ENCODE peak calls at places on chromosomes 7 and 10, in six cellular contexts. One of them, this sample, is unnamed.

GRCh38 chr10:77158666-77159065 is 478.9 kb downstream of the KCNMA1 start:
- DNase-seq in breast epithelium: no peak
- DNase-seq in PC-3: no peak
- DNase-seq in left ventricle myocardium inferior: no peak
- DNase-seq in Peyer's patch: no peak
- DNase-seq in GM23338: no peak
- DNase-seq in this sample: no peak

GRCh38 chr7:121336579-121336978 is 7.8 kb downstream of the WNT16 start:
- DNase-seq in left ventricle myocardium inferior: no peak
- DNase-seq in PC-3: no peak
- DNase-seq in GM23338: no peak
- DNase-seq in Peyer's patch: no peak
- DNase-seq in breast epithelium: no peak
- DNase-seq in this sample: no peak

GRCh38 chr10:34933676-34934075 is 118.6 kb upstream of the PARD3 start:
- DNase-seq in Peyer's patch: no peak
- DNase-seq in GM23338: peak; percentile 68
- DNase-seq in PC-3: no peak
- DNase-seq in left ventricle myocardium inferior: peak; percentile 59
- DNase-seq in breast epithelium: peak; percentile 79
- DNase-seq in this sample: no peak

GRCh38 chr7:15057272-15057671 is 154.7 kb upstream of the DGKB start:
- DNase-seq in Peyer's patch: no peak
- DNase-seq in PC-3: no peak
- DNase-seq in breast epithelium: no peak
- DNase-seq in GM23338: no peak
- DNase-seq in left ventricle myocardium inferior: no peak
- DNase-seq in this sample: peak; percentile 66

GRCh38 chr10:60114765-60115586 is 208.6 kb upstream of the CCDC6 start:
- DNase-seq in breast epithelium: no peak
- DNase-seq in left ventricle myocardium inferior: no peak
- DNase-seq in PC-3: peak; percentile 96
- DNase-seq in GM23338: peak; percentile 89
- DNase-seq in Peyer's patch: no peak
- DNase-seq in this sample: peak; percentile 26

GRCh38 chr7:38318803-38319416 is 45.5 kb upstream of the TARP start:
- DNase-seq in left ventricle myocardium inferior: no peak
- DNase-seq in breast epithelium: no peak
- DNase-seq in Peyer's patch: peak; percentile 58
- DNase-seq in PC-3: peak; percentile 73
- DNase-seq in GM23338: peak; percentile 94
- DNase-seq in this sample: peak; percentile 54

GRCh38 chr7:47327698-47328391 is 254.1 kb downstream of the TNS3 start:
- DNase-seq in PC-3: no peak
- DNase-seq in Peyer's patch: peak; percentile 71
- DNase-seq in GM23338: peak; percentile 92
- DNase-seq in left ventricle myocardium inferior: peak; percentile 94
- DNase-seq in breast epithelium: peak; percentile 86
- DNase-seq in this sample: no peak

GRCh38 chr7:69049341-69049740 is 548.9 kb upstream of the AUTS2 start:
- DNase-seq in PC-3: no peak
- DNase-seq in breast epithelium: no peak
- DNase-seq in Peyer's patch: no peak
- DNase-seq in GM23338: no peak
- DNase-seq in left ventricle myocardium inferior: no peak
- DNase-seq in this sample: no peak

GRCh38 chr7:98470131-98470985 is 69.5 kb upstream of the BAIAP2L1 start:
- DNase-seq in GM23338: peak; percentile 95
- DNase-seq in PC-3: peak; percentile 26
- DNase-seq in left ventricle myocardium inferior: peak; percentile 21
- DNase-seq in Peyer's patch: peak; percentile 89
- DNase-seq in breast epithelium: no peak
- DNase-seq in this sample: no peak

GRCh38 chr7:148622887-148623585 is 32.5 kb downstream of the C7orf33 start:
- DNase-seq in Peyer's patch: no peak
- DNase-seq in breast epithelium: no peak
- DNase-seq in GM23338: peak; percentile 21
- DNase-seq in PC-3: no peak
- DNase-seq in left ventricle myocardium inferior: no peak
- DNase-seq in this sample: no peak

GRCh38 chr10:43845121-43845520 is 196.4 kb upstream of the ZNF32 start:
- DNase-seq in PC-3: no peak
- DNase-seq in left ventricle myocardium inferior: no peak
- DNase-seq in Peyer's patch: no peak
- DNase-seq in GM23338: no peak
- DNase-seq in breast epithelium: no peak
- DNase-seq in this sample: no peak

GRCh38 chr10:114073787-114074186 is 30.1 kb downstream of the ADRB1 start:
- DNase-seq in breast epithelium: no peak
- DNase-seq in left ventricle myocardium inferior: no peak
- DNase-seq in Peyer's patch: peak; percentile 65
- DNase-seq in PC-3: no peak
- DNase-seq in GM23338: no peak
- DNase-seq in this sample: no peak

GRCh38 chr7:95630702-95631458 is 34.6 kb upstream of the PDK4 start:
- DNase-seq in breast epithelium: no peak
- DNase-seq in PC-3: no peak
- DNase-seq in GM23338: no peak
- DNase-seq in left ventricle myocardium inferior: no peak
- DNase-seq in Peyer's patch: no peak
- DNase-seq in this sample: no peak

GRCh38 chr7:134694299-134694698 is 47.6 kb downstream of the BPGM start:
- DNase-seq in breast epithelium: no peak
- DNase-seq in GM23338: peak; percentile 89
- DNase-seq in Peyer's patch: no peak
- DNase-seq in left ventricle myocardium inferior: no peak
- DNase-seq in PC-3: no peak
- DNase-seq in this sample: no peak

GRCh38 chr10:56319386-56319785 is 41.7 kb downstream of the ZWINT start:
- DNase-seq in GM23338: no peak
- DNase-seq in breast epithelium: no peak
- DNase-seq in PC-3: peak; percentile 97
- DNase-seq in left ventricle myocardium inferior: no peak
- DNase-seq in Peyer's patch: no peak
- DNase-seq in this sample: peak; percentile 29

GRCh38 chr10:110442746-110443145 is 55.0 kb upstream of the DUSP5 start:
- DNase-seq in GM23338: no peak
- DNase-seq in breast epithelium: no peak
- DNase-seq in left ventricle myocardium inferior: no peak
- DNase-seq in PC-3: no peak
- DNase-seq in Peyer's patch: peak; percentile 37
- DNase-seq in this sample: no peak

GRCh38 chr10:2992401-2993198 is 74.7 kb upstream of the PFKP start:
- DNase-seq in Peyer's patch: no peak
- DNase-seq in breast epithelium: no peak
- DNase-seq in left ventricle myocardium inferior: no peak
- DNase-seq in GM23338: peak; percentile 35
- DNase-seq in PC-3: no peak
- DNase-seq in this sample: peak; percentile 90
- TF ChIP-seq CTCF in Peyer's patch: no peak
- TF ChIP-seq CTCF in breast epithelium: no peak
- TF ChIP-seq CTCF in left ventricle myocardium inferior: no peak
- TF ChIP-seq CTCF in GM23338: peak; percentile 55
- TF ChIP-seq CTCF in PC-3: no peak
- TF ChIP-seq CTCF in this sample: no peak

DNA sequence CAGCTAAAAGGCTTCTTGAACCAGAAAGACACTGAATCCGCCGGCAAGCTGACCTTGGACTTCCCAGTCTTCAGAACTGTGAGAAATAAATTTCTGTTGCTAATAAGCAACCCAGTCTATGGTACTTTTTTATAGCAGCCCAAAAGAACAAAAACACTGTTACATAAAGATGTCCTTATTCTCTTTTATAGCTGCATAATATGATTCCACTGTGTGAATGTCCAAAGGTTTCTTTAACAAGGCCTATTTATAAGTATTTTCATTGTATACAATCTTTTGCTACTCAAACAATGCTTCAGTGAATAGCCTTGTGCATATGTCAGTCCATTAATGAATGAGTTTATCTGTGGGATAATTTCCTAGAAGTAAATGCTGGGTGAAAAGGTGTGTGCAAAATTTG is 190.8 kb upstream of the INHBA start:
- DNase-seq in left ventricle myocardium inferior: no peak
- DNase-seq in GM23338: no peak
- DNase-seq in PC-3: no peak
- DNase-seq in Peyer's patch: no peak
- DNase-seq in breast epithelium: no peak
- DNase-seq in this sample: no peak
- H3K27me3 ChIP-seq in left ventricle myocardium inferior: peaks cover 19% of the 10 kb centered on the region
- H3K27me3 ChIP-seq in GM23338: no peaks in the 10 kb centered on the region
- H3K27me3 ChIP-seq in PC-3: no peaks in the 10 kb centered on the region
- H3K27me3 ChIP-seq in Peyer's patch: no peaks in the 10 kb centered on the region
- H3K27me3 ChIP-seq in breast epithelium: no peaks in the 10 kb centered on the region
- H3K27me3 ChIP-seq in this sample: no peaks in the 10 kb centered on the region

GRCh38 chr7:322111-322671 is 32.2 kb downstream of the FOXL3 start:
- DNase-seq in GM23338: peak; percentile 76
- DNase-seq in breast epithelium: peak; percentile 67
- DNase-seq in left ventricle myocardium inferior: peak; percentile 72
- DNase-seq in Peyer's patch: peak; percentile 91
- DNase-seq in PC-3: peak; percentile 81
- DNase-seq in this sample: no peak
- TF ChIP-seq CTCF in GM23338: peak; percentile 49
- TF ChIP-seq CTCF in breast epithelium: peak; percentile 75
- TF ChIP-seq CTCF in left ventricle myocardium inferior: peak; percentile 95
- TF ChIP-seq CTCF in Peyer's patch: peak; percentile 97
- TF ChIP-seq CTCF in PC-3: peak; percentile 68
- TF ChIP-seq CTCF in this sample: peak; percentile 45

DNA sequence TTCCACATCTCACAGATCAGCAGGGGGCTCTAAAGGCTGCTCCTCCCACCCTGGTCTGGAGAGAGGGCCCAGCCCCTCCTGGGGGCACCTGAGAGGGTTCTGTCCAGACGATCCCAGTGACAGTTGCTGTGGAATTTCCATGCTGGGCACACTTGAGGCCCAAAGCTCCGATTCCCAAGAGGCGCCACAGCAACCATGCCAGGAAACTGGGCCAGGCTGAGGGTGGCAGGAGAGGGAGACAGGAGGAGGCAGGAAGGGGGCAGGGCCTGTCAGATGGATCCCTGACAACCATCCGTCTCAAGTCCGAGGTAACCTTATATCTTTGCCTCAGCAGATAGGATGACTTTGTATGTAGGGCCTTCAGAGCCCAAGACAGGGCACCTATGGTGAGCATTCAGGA is 4.3 kb upstream of the NOS3 start:
- DNase-seq in breast epithelium: no peak
- DNase-seq in PC-3: no peak
- DNase-seq in left ventricle myocardium inferior: no peak
- DNase-seq in GM23338: no peak
- DNase-seq in Peyer's patch: no peak
- DNase-seq in this sample: no peak
- H3K27me3 ChIP-seq in breast epithelium: no peaks in the 10 kb centered on the region
- H3K27me3 ChIP-seq in PC-3: peaks cover 8% of the 10 kb centered on the region
- H3K27me3 ChIP-seq in left ventricle myocardium inferior: peaks cover 13% of the 10 kb centered on the region
- H3K27me3 ChIP-seq in GM23338: peaks cover 7% of the 10 kb centered on the region
- H3K27me3 ChIP-seq in Peyer's patch: no peaks in the 10 kb centered on the region
- H3K27me3 ChIP-seq in this sample: peaks cover 35% of the 10 kb centered on the region

GRCh38 chr10:133024711-133025557 is 62.8 kb upstream of the ADGRA1 start:
- DNase-seq in PC-3: no peak
- DNase-seq in left ventricle myocardium inferior: no peak
- DNase-seq in GM23338: peak; percentile 57
- DNase-seq in breast epithelium: no peak
- DNase-seq in Peyer's patch: no peak
- DNase-seq in this sample: no peak

GRCh38 chr10:133021116-133021962 is 66.4 kb upstream of the ADGRA1 start:
- DNase-seq in breast epithelium: no peak
- DNase-seq in left ventricle myocardium inferior: no peak
- DNase-seq in Peyer's patch: no peak
- DNase-seq in GM23338: no peak
- DNase-seq in PC-3: no peak
- DNase-seq in this sample: no peak

GRCh38 chr10:133021963-133022783 is 65.6 kb upstream of the ADGRA1 start:
- DNase-seq in PC-3: no peak
- DNase-seq in GM23338: no peak
- DNase-seq in breast epithelium: no peak
- DNase-seq in Peyer's patch: no peak
- DNase-seq in left ventricle myocardium inferior: no peak
- DNase-seq in this sample: no peak

GRCh38 chr10:133022784-133023115 is 65.0 kb upstream of the ADGRA1 start:
- DNase-seq in GM23338: no peak
- DNase-seq in Peyer's patch: no peak
- DNase-seq in breast epithelium: no peak
- DNase-seq in left ventricle myocardium inferior: no peak
- DNase-seq in PC-3: no peak
- DNase-seq in this sample: no peak

DNA sequence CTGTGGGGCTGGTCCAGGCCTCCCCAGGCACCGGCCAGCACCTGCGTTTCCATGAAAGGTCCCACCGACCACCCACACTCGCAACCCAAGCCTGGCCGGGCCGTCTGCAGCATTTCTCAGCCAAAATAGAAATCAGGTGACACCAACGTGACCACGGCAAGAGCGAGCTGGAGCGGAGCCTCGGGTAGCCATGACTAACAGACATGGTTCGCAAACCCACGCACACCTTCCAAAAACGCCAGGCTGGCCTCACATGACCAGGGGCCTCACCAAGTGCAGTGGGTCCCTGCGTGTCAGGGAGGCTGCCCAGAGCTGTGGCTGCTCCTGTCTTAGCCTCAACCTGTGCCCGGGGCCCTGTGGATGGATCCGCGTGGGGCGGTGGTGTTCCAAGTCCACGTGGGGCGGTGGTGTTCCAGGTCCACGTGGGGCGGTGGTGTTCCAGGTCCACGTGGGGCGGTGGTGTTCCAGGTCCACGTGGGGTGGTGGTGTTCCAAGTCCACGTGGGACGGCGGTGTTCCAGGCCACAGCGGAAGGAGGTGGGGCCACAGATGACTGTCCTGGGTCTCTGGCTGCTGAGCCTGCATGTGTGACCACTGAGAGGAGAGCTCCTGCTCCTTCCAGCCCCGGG is 64.4 kb upstream of the ADGRA1 start:
- DNase-seq in Peyer's patch: no peak
- DNase-seq in GM23338: no peak
- DNase-seq in breast epithelium: no peak
- DNase-seq in left ventricle myocardium inferior: no peak
- DNase-seq in PC-3: no peak
- DNase-seq in this sample: no peak
- TF ChIP-seq CTCF in Peyer's patch: no peak
- TF ChIP-seq CTCF in GM23338: no peak
- TF ChIP-seq CTCF in breast epithelium: no peak
- TF ChIP-seq CTCF in left ventricle myocardium inferior: no peak
- TF ChIP-seq CTCF in PC-3: no peak
- TF ChIP-seq CTCF in this sample: no peak

DNA sequence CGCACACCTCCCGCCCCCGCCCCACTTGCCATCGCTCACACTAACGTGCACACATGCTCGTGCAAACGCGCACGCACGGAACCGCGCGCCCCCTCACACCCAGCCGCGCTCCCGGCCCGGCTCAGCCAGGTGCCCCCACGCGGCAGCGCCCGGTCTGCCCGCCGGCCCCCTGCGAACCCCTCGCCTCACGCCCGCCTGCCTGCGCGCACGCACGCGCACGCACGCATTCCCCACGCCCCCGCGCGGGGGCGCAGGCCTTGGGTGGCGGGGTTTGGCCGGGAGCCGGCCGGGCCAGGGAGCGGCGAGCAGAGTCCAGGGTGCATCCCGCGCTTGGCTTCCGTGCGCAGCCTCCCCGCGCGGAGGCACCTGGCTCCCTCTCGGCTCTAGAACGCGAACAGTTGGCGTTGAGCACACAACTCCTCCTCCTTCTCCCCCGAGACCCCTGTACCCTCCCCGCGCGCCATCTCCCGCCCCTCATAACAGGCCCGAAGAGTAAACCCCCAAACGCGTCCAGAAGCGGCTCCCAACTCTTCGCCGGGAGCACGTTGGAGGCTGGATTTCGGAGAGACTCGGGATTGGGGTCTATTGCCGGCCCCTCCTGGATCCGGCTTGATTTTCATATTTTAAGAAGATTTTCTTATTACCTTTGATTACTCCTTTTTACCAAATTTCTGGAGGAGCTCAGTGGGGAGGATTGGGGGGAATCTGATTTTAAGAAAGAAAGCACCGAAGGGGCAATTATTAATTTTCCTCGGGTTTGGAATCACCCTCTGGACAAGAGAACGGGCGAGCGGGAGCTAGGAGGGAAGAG is 546 bp upstream of the SORCS3 start:
- DNase-seq in breast epithelium: no peak
- DNase-seq in left ventricle myocardium inferior: no peak
- DNase-seq in Peyer's patch: no peak
- DNase-seq in PC-3: no peak
- DNase-seq in GM23338: peak; percentile 38
- DNase-seq in this sample: no peak
- H3K27me3 ChIP-seq in breast epithelium: no peaks in the 10 kb centered on the region
- H3K27me3 ChIP-seq in left ventricle myocardium inferior: peaks cover 96% of the 10 kb centered on the region
- H3K27me3 ChIP-seq in Peyer's patch: peaks cover 10% of the 10 kb centered on the region
- H3K27me3 ChIP-seq in PC-3: peaks cover 35% of the 10 kb centered on the region
- H3K27me3 ChIP-seq in GM23338: peaks cover 78% of the 10 kb centered on the region
- H3K27me3 ChIP-seq in this sample: peaks cover 16% of the 10 kb centered on the region